ENCODE peak calls at places on chromosomes 6 and 20, in nine cellular contexts. J is NCI-H1048; P is CD8-positive, alpha-beta T cell; G is GM04503; N is GM12865; L is CD4-positive, alpha-beta T cell; Y is endothelial cell; C is NCI-H187 treated with DMSO at 0.1 percent for 48 hours; I is activated T-helper 1 cell treated with anti-CD3 and anti-CD28 coated beads, Interleukin-12 subunit alpha, Interleukin-12 subunit beta, Interleukin-2, Interleukin-4 antibody, amounts not matched to agents 30 ng/mL and 10 ng/mL and 1 ng/mL, durations not matched to agents 14 hours and 24 hours and 36 hours. V is an unnamed sample.

GRCh38 chr6:120671519-120671918 is 662.8 kb downstream of the TBC1D32 start:
- DNase-seq in J (no peak), C (no peak), I (no peak), L (no peak), N (no peak), P (no peak), G (no peak), Y (peak; percentile 11), V (no peak)

GRCh38 chr6:170273191-170273590 is 17.7 kb downstream of the DLL1 start:
- DNase-seq in L (no peak), N (no peak), J (no peak), P (no peak), G (no peak), C (no peak), I (no peak), Y (no peak), V (no peak)

GRCh38 chr20:19903168-19903676 is 113.9 kb upstream of the NAA20 start:
- DNase-seq in J (no peak), C (no peak), G (no peak), I (no peak), N (peak; percentile 77), Y (no peak), P (no peak), L (no peak), V (no peak)

GRCh38 chr6:33316603-33317417 is 734 bp downstream of the ZBTB22 start:
- DNase-seq in N (no peak), C (no peak), Y (no peak), I (no peak), P (no peak), L (no peak), G (no peak), J (no peak), V (no peak)

GRCh38 chr6:89610149-89610642 is 28.4 kb downstream of the LYRM2 start:
- DNase-seq in I (peak; percentile 65), Y (peak; percentile 78), P (peak; percentile 86), N (peak; percentile 76), L (peak; percentile 72), C (no peak), J (peak; percentile 15), G (no peak), V (peak; percentile 66)

GRCh38 chr6:5785235-5785634 is 221.5 kb downstream of the NRN1 start:
- DNase-seq in L (no peak), I (no peak), J (no peak), G (no peak), Y (no peak), P (no peak), C (no peak), N (no peak), V (no peak)

GRCh38 chr6:35018746-35019145 is 122.4 kb downstream of the TCP11 start:
- DNase-seq in G (no peak), Y (no peak), I (no peak), L (no peak), N (no peak), P (no peak), J (no peak), C (no peak), V (no peak)

GRCh38 chr20:58867211-58867610 is 14.7 kb downstream of the GNAS start:
- DNase-seq in Y (no peak), I (no peak), G (no peak), J (no peak), L (no peak), C (no peak), N (no peak), P (no peak), V (peak; percentile 85)

GRCh38 chr6:108497883-108498282 is 62.8 kb upstream of the FOXO3 start:
- DNase-seq in G (no peak), P (no peak), I (no peak), J (no peak), L (no peak), N (peak; percentile 55), Y (peak; percentile 61), C (no peak), V (peak; percentile 61)

GRCh38 chr6:93784794-93785757 is 365.7 kb upstream of the EPHA7 start:
- DNase-seq in C (no peak), L (no peak), P (no peak), N (no peak), G (no peak), Y (no peak), J (no peak), I (no peak), V (peak; percentile 84)

GRCh38 chr20:59571591-59572314 is 32.6 kb upstream of the PHACTR3 start:
- DNase-seq in J (no peak), Y (peak; percentile 81), L (peak; percentile 38), P (peak; percentile 60), I (peak; percentile 24), G (no peak), N (peak; percentile 48), C (no peak), V (peak; percentile 78)

GRCh38 chr6:38498085-38498484 is 141.6 kb downstream of the BTBD9 start:
- DNase-seq in N (no peak), I (no peak), Y (no peak), L (no peak), G (no peak), P (no peak), J (no peak), C (no peak), V (peak; percentile 51)

GRCh38 chr6:33777716-33778474 is 11.0 kb downstream of the LEMD2 start:
- DNase-seq in G (no peak), C (no peak), Y (no peak), P (no peak), N (no peak), L (no peak), I (no peak), J (no peak), V (no peak)

GRCh38 chr6:89045585-89045984 is 35.0 kb upstream of the PNRC1 start:
- DNase-seq in P (no peak), L (no peak), G (no peak), C (no peak), N (no peak), Y (no peak), I (no peak), J (no peak), V (peak; percentile 77)

GRCh38 chr6:134551245-134551960 is 233.5 kb upstream of the SGK1 start:
- DNase-seq in P (no peak), Y (no peak), N (no peak), L (no peak), G (peak; percentile 74), J (no peak), C (no peak), I (no peak), V (peak; percentile 76)

GRCh38 chr6:112466378-112467151 is 119.4 kb downstream of the RFPL4B start:
- DNase-seq in C (no peak), P (no peak), N (peak; percentile 21), L (no peak), G (peak; percentile 50), Y (no peak), J (no peak), I (no peak), V (peak; percentile 72)

GRCh38 chr6:136087986-136088385 is 162.1 kb downstream of the MTFR2 start:
- DNase-seq in J (no peak), I (no peak), Y (no peak), N (no peak), L (no peak), C (no peak), G (no peak), P (no peak), V (peak; percentile 38)

GRCh38 chr6:79042088-79042798 is 35.8 kb downstream of the PHIP start:
- DNase-seq in I (no peak), G (no peak), P (no peak), J (no peak), Y (no peak), L (no peak), C (no peak), N (peak; percentile 52), V (no peak)

GRCh38 chr20:2745936-2746635 is 53.5 kb downstream of the EBF4 start:
- DNase-seq in N (no peak), G (no peak), J (no peak), P (no peak), Y (no peak), C (no peak), I (no peak), L (no peak), V (no peak)

GRCh38 chr6:20172842-20173456 is 39.3 kb downstream of the MBOAT1 start:
- DNase-seq in Y (no peak), J (no peak), P (no peak), I (no peak), L (no peak), G (no peak), C (no peak), N (no peak), V (no peak)

GRCh38 chr6:33114428-33114827 is 38.6 kb downstream of the HLA-DPB1 start:
- DNase-seq in P (no peak), J (no peak), C (no peak), I (no peak), L (no peak), G (no peak), Y (no peak), N (no peak), V (no peak)

GRCh38 chr20:5627463-5628050 is 122.6 kb upstream of the SHLD1 start:
- DNase-seq in G (no peak), J (no peak), Y (no peak), C (no peak), P (no peak), I (no peak), N (no peak), L (no peak), V (no peak)

GRCh38 chr20:37415118-37416085 is 69.5 kb downstream of the SRC start:
- DNase-seq in L (no peak), Y (no peak), C (no peak), G (no peak), J (no peak), N (no peak), I (no peak), P (no peak), V (no peak)

GRCh38 chr6:89411019-89411268 is 1.1 kb downstream of the RRAGD start:
- DNase-seq in G (no peak), I (no peak), J (no peak), N (peak; percentile 30), L (no peak), P (peak; percentile 15), C (no peak), Y (peak; percentile 52), V (peak; percentile 19)

GRCh38 chr6:108260126-108260808 is 573 bp downstream of the SNX3 start:
- DNase-seq in G (peak; percentile 6), N (peak; percentile 72), Y (no peak), J (no peak), L (peak; percentile 17), C (no peak), P (peak; percentile 30), I (no peak), V (peak; percentile 68)

GRCh38 chr6:6633898-6634734 is 45.6 kb downstream of the LY86 start:
- DNase-seq in C (no peak), G (no peak), I (no peak), L (no peak), Y (no peak), J (no peak), P (no peak), N (no peak), V (no peak)

V was measured in GM23248.